ENCODE peak calls at places on chromosomes 11 and 22, in six cellular contexts. D is fibroblast of pulmonary artery, Y is neural progenitor cell, E is endodermal cell, K is ovary, C is GM23338. X is an unnamed sample.

GRCh38 chr11:129598378-129598777 is 217.3 kb upstream of the TMEM45B start:
- DNase-seq in D (no peak), Y (no peak), E (peak), K (no peak), C (no peak), X (no peak)

GRCh38 chr11:109865558-109866186 is 227.5 kb upstream of the ZC3H12C start:
- DNase-seq in D (no peak), Y (no peak), E (peak), K (no peak), C (peak), X (no peak)

GRCh38 chr11:55658608-55659007 is 3.4 kb upstream of the OR4C6 start:
- DNase-seq in D (no peak), Y (no peak), E (no peak), K (no peak), C (no peak), X (no peak)

GRCh38 chr11:75565221-75565814 is 3.3 kb downstream of the SERPINH1 start:
- DNase-seq in D (peak), Y (no peak), E (peak), K (peak), C (no peak), X (peak)

GRCh38 chr11:60065801-60066200 is 9.3 kb downstream of the MS4A3 start:
- DNase-seq in D (no peak), Y (no peak), E (no peak), K (no peak), C (no peak), X (no peak)

GRCh38 chr22:49783926-49784629 is 43.6 kb downstream of the BRD1 start:
- DNase-seq in D (no peak), Y (no peak), E (no peak), K (no peak), C (no peak), X (no peak)

GRCh38 chr11:2169626-2170570 is 1.7 kb downstream of the TH start:
- DNase-seq in D (no peak), Y (no peak), E (no peak), K (no peak), C (no peak), X (no peak)

GRCh38 chr11:60625262-60625661 is 74.2 kb upstream of the MS4A8 start:
- DNase-seq in D (peak), Y (peak), E (peak), K (no peak), C (peak), X (peak)

GRCh38 chr22:42561856-42562255 is 8.1 kb downstream of the SERHL2 start:
- DNase-seq in D (no peak), Y (no peak), E (no peak), K (no peak), C (no peak), X (no peak)

GRCh38 chr11:1345752-1346513 is 36.5 kb upstream of the TOLLIP start:
- DNase-seq in D (no peak), Y (no peak), E (no peak), K (peak), C (no peak), X (no peak)

GRCh38 chr22:32533265-32534068 is 58.9 kb downstream of the FBXO7 start:
- DNase-seq in D (no peak), Y (no peak), E (no peak), K (no peak), C (no peak), X (peak)

GRCh38 chr11:108662700-108663099 is 2.2 kb upstream of the DDX10 start:
- DNase-seq in D (no peak), Y (no peak), E (no peak), K (no peak), C (no peak), X (no peak)

GRCh38 chr11:11856638-11857037 is 14.9 kb downstream of the USP47 start:
- DNase-seq in D (peak), Y (no peak), E (no peak), K (no peak), C (no peak), X (no peak)

GRCh38 chr11:73147771-73148681 is 5.9 kb upstream of the FCHSD2 start:
- DNase-seq in D (no peak), Y (no peak), E (no peak), K (no peak), C (no peak), X (no peak)

GRCh38 chr22:31488988-31489617 is 539 bp downstream of the EIF4ENIF1 start:
- DNase-seq in D (peak), Y (peak), E (peak), K (peak), C (peak), X (peak)

GRCh38 chr22:19607198-19608113 is 83.2 kb upstream of the CLDN5 start:
- DNase-seq in D (peak), Y (no peak), E (no peak), K (no peak), C (peak), X (peak)

GRCh38 chr11:116913000-116913399 is 75.6 kb upstream of the APOA1 start:
- DNase-seq in D (peak), Y (no peak), E (no peak), K (no peak), C (no peak), X (peak)

GRCh38 chr22:28021116-28021997 is 102.3 kb upstream of the PITPNB start:
- DNase-seq in D (no peak), Y (no peak), E (no peak), K (peak), C (no peak), X (no peak)

GRCh38 chr22:36702832-36703210 is 731 bp downstream of the CACNG2 start:
- DNase-seq in D (no peak), Y (no peak), E (no peak), K (no peak), C (peak), X (no peak)

GRCh38 chr11:45664376-45665205 is 831 bp downstream of the CHST1 start:
- DNase-seq in D (no peak), Y (peak), E (peak), K (peak), C (peak), X (no peak)

GRCh38 chr22:50738649-50739227 is 734 bp downstream of the ACR start:
- DNase-seq in D (no peak), Y (no peak), E (peak), K (peak), C (no peak), X (no peak)

GRCh38 chr11:31325162-31325561 is 44.4 kb downstream of the DCDC1 start:
- DNase-seq in D (peak), Y (no peak), E (no peak), K (no peak), C (no peak), X (peak)

GRCh38 chr11:101127348-101127698 is 2.3 kb downstream of the PGR start:
- DNase-seq in D (no peak), Y (peak), E (peak), K (peak), C (peak), X (no peak)

GRCh38 chr11:38865922-38866321 is 2267.9 kb upstream of the RAG2 start:
- DNase-seq in D (no peak), Y (no peak), E (no peak), K (no peak), C (no peak), X (no peak)

GRCh38 chr11:124865902-124866851 is 945 bp downstream of the ROBO3 start:
- DNase-seq in D (peak), Y (peak), E (peak), K (no peak), C (peak), X (peak)

GRCh38 chr11:92342034-92342433 is 117.4 kb downstream of the FAT3 start:
- DNase-seq in D (no peak), Y (no peak), E (no peak), K (no peak), C (no peak), X (no peak)

GRCh38 chr11:92346220-92346619 is 121.6 kb downstream of the FAT3 start:
- DNase-seq in D (no peak), Y (no peak), E (no peak), K (no peak), C (no peak), X (no peak)

GRCh38 chr11:92342886-92343285 is 118.3 kb downstream of the FAT3 start:
- DNase-seq in D (no peak), Y (no peak), E (no peak), K (no peak), C (no peak), X (peak)

DNA sequence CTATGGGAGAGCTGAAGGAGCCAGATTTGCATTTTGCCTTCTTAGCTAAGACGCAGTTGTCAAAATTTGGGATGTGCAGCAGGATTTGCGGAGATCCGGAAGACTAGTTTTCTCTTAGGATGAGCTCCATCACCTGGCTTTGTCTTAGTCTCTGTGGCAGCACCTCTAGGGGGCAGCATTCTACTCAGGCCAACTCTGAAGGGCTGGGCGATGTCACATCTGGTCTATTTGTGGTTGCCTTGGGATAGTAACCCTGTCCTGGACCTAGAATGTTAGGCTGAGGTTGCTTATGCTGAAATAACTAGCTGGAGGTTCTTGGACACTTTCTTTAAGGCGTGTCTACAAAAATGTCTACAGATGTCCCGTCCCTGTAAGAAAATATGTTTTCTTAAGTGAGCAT is 116.2 kb downstream of the FAT3 start:
- DNase-seq in D (peak), Y (peak), E (peak), K (no peak), C (peak), X (peak)
- TF ChIP-seq CTCF in D (peak), Y (peak), E (peak), K (no peak), C (peak), X (peak)

DNA sequence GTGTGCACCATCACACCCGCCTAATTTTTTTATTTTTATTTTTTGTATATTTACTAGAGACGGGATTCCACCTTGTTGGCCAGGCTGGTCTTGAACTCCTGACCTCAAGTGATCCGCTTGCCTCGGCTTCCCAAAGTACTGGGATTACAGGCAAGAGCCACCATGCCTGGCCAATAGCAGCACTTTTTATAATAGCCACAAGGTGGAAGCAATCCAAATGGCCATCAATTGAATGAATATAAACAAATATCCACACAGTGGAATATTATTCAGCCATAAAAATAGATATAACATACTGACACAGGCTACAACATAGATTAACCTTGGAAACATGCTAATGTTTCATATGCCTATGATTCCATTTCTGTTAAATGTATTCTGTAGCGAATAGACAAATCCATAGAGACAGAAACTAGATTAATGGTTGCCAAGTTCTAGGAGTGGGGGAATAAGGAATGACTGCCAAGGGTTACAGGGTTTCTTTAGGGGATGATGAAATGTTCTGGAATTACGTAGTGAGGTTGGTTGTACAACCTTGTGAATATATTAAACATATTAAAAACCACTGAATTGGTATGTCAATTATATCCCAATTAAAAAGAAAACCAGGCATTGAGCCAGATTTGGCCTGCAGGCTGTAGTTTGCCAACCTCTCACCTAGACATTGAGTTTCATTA is 4.8 kb downstream of the VPS51 start:
- DNase-seq in D (peak), Y (no peak), E (no peak), K (no peak), C (no peak), X (peak)
- TF ChIP-seq CTCF in D (peak), Y (no peak), E (peak), K (no peak), C (peak), X (no peak)

GRCh38 chr11:36684840-36685800 is 87.1 kb upstream of the RAG2 start:
- DNase-seq in D (no peak), Y (no peak), E (no peak), K (no peak), C (no peak), X (no peak)
- TF ChIP-seq CTCF in D (no peak), Y (no peak), E (no peak), K (no peak), C (no peak), X (no peak)

GRCh38 chr11:65743928-65744698 is 23.5 kb upstream of the RNASEH2C start:
- DNase-seq in D (peak), Y (peak), E (peak), K (no peak), C (peak), X (peak)

GRCh38 chr11:65745049-65745448 is 24.5 kb upstream of the RNASEH2C start:
- DNase-seq in D (no peak), Y (no peak), E (no peak), K (no peak), C (no peak), X (no peak)

GRCh38 chr11:65741185-65741584 is 20.6 kb upstream of the RNASEH2C start:
- DNase-seq in D (no peak), Y (no peak), E (no peak), K (no peak), C (no peak), X (no peak)

GRCh38 chr11:65742353-65742752 is 21.8 kb upstream of the RNASEH2C start:
- DNase-seq in D (no peak), Y (no peak), E (no peak), K (no peak), C (no peak), X (no peak)

GRCh38 chr11:65744699-65745042 is 24.1 kb upstream of the RNASEH2C start:
- DNase-seq in D (no peak), Y (no peak), E (no peak), K (no peak), C (no peak), X (no peak)
- TF ChIP-seq CTCF in D (no peak), Y (no peak), E (no peak), K (no peak), C (no peak), X (no peak)

DNA sequence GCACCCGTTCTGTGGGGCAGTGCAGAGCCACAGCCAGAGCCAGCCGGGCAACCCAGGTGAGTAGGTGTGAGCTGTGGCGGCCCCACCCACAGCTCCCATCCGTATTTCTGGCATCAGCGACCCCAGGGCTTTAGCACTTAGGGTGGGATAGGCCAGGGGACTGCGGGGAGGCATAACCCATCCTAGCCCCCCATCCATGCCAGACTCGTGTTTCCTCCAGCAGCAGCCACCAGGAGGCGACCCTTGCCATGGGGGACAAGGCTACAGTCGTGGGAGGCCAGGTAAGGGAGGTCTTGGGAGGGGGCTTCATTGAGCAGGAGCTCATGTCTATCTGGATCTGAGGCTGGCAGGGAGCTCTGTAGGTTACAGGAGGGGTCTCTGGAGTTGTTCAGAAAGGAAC is 873 bp downstream of the OTOG start:
- DNase-seq in D (no peak), Y (no peak), E (peak), K (no peak), C (peak), X (no peak)
- TF ChIP-seq CTCF in D (no peak), Y (no peak), E (no peak), K (no peak), C (peak), X (peak)

GRCh38 chr11:19111809-19112208 is 5.2 kb upstream of the ZDHHC13 start:
- DNase-seq in D (no peak), Y (no peak), E (no peak), K (no peak), C (no peak), X (no peak)

GRCh38 chr11:19121646-19122045 is 4.7 kb downstream of the ZDHHC13 start:
- DNase-seq in D (no peak), Y (no peak), E (no peak), K (no peak), C (no peak), X (peak)

GRCh38 chr11:19117760-19118097 is 761 bp downstream of the ZDHHC13 start:
- DNase-seq in D (peak), Y (no peak), E (no peak), K (no peak), C (no peak), X (no peak)

GRCh38 chr11:19116315-19116970 is 525 bp upstream of the ZDHHC13 start:
- DNase-seq in D (no peak), Y (peak), E (peak), K (peak), C (peak), X (no peak)

DNA sequence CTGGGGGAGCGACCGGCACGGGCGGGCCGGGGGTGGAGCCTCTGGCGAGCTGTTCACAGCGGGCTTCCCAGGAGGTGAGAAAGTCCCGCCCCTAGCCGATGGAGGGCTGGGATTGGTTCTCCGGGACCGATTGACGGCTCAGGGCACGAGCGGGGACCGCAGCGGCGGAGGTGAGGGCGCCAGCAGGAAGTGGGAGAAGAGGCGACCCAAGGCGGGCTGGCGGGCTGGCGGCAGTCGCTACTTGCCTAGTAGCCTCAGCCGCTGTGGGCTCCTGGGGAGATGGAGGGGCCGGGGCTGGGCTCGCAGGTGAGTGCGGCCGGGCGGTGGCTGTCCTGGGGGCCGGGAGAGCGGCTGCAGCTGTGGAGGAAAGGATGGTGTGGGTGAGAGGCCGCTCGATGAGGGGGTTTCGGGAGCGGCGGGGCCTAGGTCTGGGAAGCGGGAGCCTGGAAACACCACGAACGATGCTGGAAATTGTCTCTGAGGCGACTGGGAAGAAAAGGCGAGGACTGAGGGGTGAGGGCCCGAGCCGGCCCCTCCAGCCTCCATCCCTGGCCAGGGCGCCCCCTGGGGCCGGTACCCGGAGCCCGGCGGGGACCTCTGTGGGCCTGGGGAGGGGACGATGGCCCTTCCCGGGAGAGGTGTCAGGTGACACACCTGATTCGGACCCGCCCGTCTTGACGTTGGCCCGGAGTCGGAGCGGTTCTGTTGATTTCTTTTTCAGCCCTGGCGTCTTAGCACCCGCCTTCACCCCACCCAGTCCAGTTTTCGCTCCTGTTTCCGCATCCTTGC is at the start of gene ZDHHC13:
- DNase-seq in D (peak), Y (peak), E (peak), K (peak), C (peak), X (peak)
- TF ChIP-seq CTCF in D (peak), Y (peak), E (peak), K (no peak), C (peak), X (peak)

DNA sequence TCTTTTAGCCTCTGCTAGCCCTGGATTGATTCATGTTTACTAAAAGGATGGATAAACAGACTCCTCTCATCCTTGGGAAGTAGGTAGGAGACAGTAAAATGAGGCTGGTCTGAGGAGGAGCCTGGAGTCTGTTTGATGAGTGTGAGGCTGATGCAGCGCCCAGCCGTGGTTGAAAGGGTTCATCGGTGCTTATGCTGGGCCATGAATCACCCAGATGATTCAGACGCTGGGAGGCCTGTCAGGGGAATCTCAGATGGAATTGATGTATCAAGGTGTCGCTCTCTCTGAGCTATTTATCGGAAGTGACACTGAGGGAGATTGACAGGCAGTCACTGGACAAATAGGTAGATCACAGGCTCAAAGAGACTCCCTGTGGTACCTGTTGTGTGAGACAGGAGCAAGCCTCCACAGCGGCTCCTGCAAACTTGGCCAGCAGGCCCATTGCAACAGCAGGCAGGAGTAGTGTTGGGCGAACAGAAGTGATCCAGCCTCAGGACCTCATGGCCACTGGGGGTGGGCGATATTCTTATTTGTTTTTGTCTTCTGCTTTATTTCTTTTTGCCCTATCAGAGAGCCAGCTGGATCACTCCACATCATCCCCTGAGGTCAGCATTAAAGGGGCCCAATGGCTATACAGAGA is 109.9 kb upstream of the CADM1 start:
- DNase-seq in D (no peak), Y (no peak), E (no peak), K (no peak), C (no peak), X (peak)
- TF ChIP-seq CTCF in D (no peak), Y (no peak), E (no peak), K (no peak), C (no peak), X (no peak)

GRCh38 chr11:34346551-34346950 is 11.3 kb downstream of the ABTB2 start:
- DNase-seq in D (no peak), Y (no peak), E (no peak), K (no peak), C (no peak), X (peak)

GRCh38 chr11:34351687-34352469 is 5.9 kb downstream of the ABTB2 start:
- DNase-seq in D (no peak), Y (no peak), E (no peak), K (no peak), C (no peak), X (no peak)

GRCh38 chr11:34351051-34351450 is 6.8 kb downstream of the ABTB2 start:
- DNase-seq in D (no peak), Y (no peak), E (no peak), K (no peak), C (no peak), X (no peak)

GRCh38 chr11:34348919-34349318 is 8.9 kb downstream of the ABTB2 start:
- DNase-seq in D (no peak), Y (no peak), E (no peak), K (no peak), C (no peak), X (no peak)

DNA sequence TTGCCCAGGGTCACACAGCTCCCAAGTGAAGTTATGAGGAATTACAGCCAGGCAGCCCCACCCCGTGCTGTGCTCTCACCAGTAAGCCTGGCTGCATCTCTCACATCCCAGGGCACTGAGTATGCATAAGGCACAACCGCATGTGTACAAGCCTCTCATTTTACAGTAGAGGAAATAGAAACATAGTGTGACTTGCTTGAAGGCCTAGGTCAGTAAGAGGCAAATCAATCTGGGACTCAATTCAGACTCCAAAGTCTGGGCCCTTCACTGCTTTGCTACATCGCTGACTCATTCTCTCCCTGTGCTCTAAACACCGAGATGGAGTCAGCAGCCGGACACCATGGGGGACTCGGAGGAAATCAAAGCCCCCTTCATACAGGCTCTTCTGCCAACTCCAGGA is 7.9 kb downstream of the ABTB2 start:
- DNase-seq in D (no peak), Y (no peak), E (no peak), K (no peak), C (no peak), X (no peak)
- TF ChIP-seq CTCF in D (no peak), Y (no peak), E (no peak), K (no peak), C (no peak), X (no peak)